ENCODE peak calls at places on chromosome 2, in four cellular contexts. Y is HepG2, S is SK-N-SH, Q is GM12878. J is an unnamed sample.

GRCh38 chr2:5057895-5058294 is 634.3 kb upstream of the SOX11 start:
- DNase-seq in Y (no peak), S (no peak), Q (no peak), J (no peak)

GRCh38 chr2:206020151-206020550 is 65.8 kb downstream of the INO80D start:
- DNase-seq in Y (no peak), S (no peak), Q (no peak), J (no peak)

GRCh38 chr2:138632066-138632465 is 130.5 kb downstream of the SPOPL start:
- DNase-seq in Y (no peak), S (no peak), Q (no peak), J (no peak)

GRCh38 chr2:222756362-222756831 is 84.9 kb downstream of the MOGAT1 start:
- DNase-seq in Y (peak), S (no peak), Q (no peak), J (no peak)

GRCh38 chr2:46122318-46122970 is 174.8 kb upstream of the EPAS1 start:
- DNase-seq in Y (no peak), S (no peak), Q (no peak), J (no peak)

GRCh38 chr2:28509361-28509760 is 13.5 kb downstream of the PLB1 start:
- DNase-seq in Y (no peak), S (no peak), Q (no peak), J (no peak)

GRCh38 chr2:207260021-207260420 is 94.3 kb upstream of the KLF7 start:
- DNase-seq in Y (no peak), S (no peak), Q (no peak), J (no peak)

GRCh38 chr2:241252778-241253475 is 62.5 kb downstream of the HDLBP start:
- DNase-seq in Y (no peak), S (no peak), Q (no peak), J (no peak)

GRCh38 chr2:7612969-7613368 is 695.8 kb downstream of the RNF144A start:
- DNase-seq in Y (peak), S (no peak), Q (no peak), J (no peak)

GRCh38 chr2:101087638-101088037 is 63.5 kb downstream of the TBC1D8 start:
- DNase-seq in Y (no peak), S (no peak), Q (no peak), J (no peak)

GRCh38 chr2:120177011-120177621 is 46.1 kb downstream of the TMEM185B start:
- DNase-seq in Y (no peak), S (no peak), Q (peak), J (peak)

GRCh38 chr2:148599112-148599991 is 45.2 kb upstream of the EPC2 start:
- DNase-seq in Y (no peak), S (no peak), Q (no peak), J (no peak)

GRCh38 chr2:176536739-176537138 is 267.5 kb downstream of the MTX2 start:
- DNase-seq in Y (no peak), S (no peak), Q (no peak), J (no peak)
- TF ChIP-seq RAD21 in Y (no peak), S (no peak), Q (no peak), J (no peak)

GRCh38 chr2:178602901-178603300 is 122.6 kb downstream of the PLEKHA3 start:
- DNase-seq in Y (no peak), S (no peak), Q (no peak), J (no peak)
- TF ChIP-seq NFIC in Y (no peak), S (no peak), Q (no peak), J (no peak)

GRCh38 chr2:209388416-209389037 is 35.3 kb upstream of the MAP2 start:
- DNase-seq in Y (no peak), S (no peak), Q (no peak), J (no peak)

GRCh38 chr2:209387389-209387788 is 36.5 kb upstream of the MAP2 start:
- DNase-seq in Y (no peak), S (no peak), Q (no peak), J (no peak)

GRCh38 chr2:209380278-209380677 is 43.6 kb upstream of the MAP2 start:
- DNase-seq in Y (no peak), S (no peak), Q (peak), J (no peak)

GRCh38 chr2:209382775-209383174 is 41.1 kb upstream of the MAP2 start:
- DNase-seq in Y (no peak), S (no peak), Q (no peak), J (no peak)

DNA sequence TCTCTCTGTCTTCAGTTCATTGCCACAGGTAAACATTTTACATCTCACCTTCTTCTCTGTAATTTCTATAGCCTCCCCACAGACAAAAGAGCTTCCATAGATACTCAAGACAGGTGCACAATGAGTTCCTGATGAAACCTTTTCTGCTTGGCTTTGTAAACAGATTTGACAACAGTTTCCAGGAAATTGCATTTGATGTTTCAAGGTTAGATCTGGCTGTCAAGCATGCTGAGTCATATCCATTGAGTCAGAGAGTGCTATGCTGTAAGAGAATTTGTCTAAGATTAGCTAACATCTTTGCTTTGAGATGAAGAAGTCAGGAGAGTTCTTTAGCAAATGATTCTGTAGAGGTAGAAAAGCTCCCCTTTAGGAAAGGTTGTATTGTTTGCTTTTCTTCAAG is 40.6 kb upstream of the MAP2 start:
- DNase-seq in Y (peak), S (no peak), Q (no peak), J (no peak)
- TF ChIP-seq RAD21 in Y (no peak), S (no peak), Q (no peak), J (no peak)

GRCh38 chr2:72932805-72933204 is 15.5 kb downstream of the EMX1 start:
- DNase-seq in Y (no peak), S (no peak), Q (no peak), J (no peak)

GRCh38 chr2:72933646-72934151 is 16.4 kb downstream of the EMX1 start:
- DNase-seq in Y (no peak), S (no peak), Q (no peak), J (no peak)

GRCh38 chr2:72932045-72932444 is 14.7 kb downstream of the EMX1 start:
- DNase-seq in Y (no peak), S (no peak), Q (no peak), J (no peak)

GRCh38 chr2:72933207-72933606 is 15.9 kb downstream of the EMX1 start:
- DNase-seq in Y (no peak), S (no peak), Q (no peak), J (no peak)

GRCh38 chr2:72931280-72931910 is 14.1 kb downstream of the EMX1 start:
- DNase-seq in Y (no peak), S (no peak), Q (no peak), J (no peak)
- TF ChIP-seq NFIC in Y (no peak), S (peak), Q (no peak), J (no peak)

GRCh38 chr2:54559593-54560145 is 103.5 kb downstream of the SPTBN1 start:
- DNase-seq in Y (peak), S (peak), Q (no peak), J (peak)
- TF ChIP-seq RAD21 in Y (no peak), S (no peak), Q (no peak), J (no peak)

GRCh38 chr2:60383421-60384117 is 169.9 kb downstream of the BCL11A start:
- DNase-seq in Y (no peak), S (no peak), Q (no peak), J (no peak)

GRCh38 chr2:60377825-60378224 is 175.6 kb downstream of the BCL11A start:
- DNase-seq in Y (no peak), S (no peak), Q (no peak), J (no peak)

GRCh38 chr2:60379216-60379615 is 174.2 kb downstream of the BCL11A start:
- DNase-seq in Y (no peak), S (no peak), Q (no peak), J (no peak)

GRCh38 chr2:60379684-60380083 is 173.8 kb downstream of the BCL11A start:
- DNase-seq in Y (no peak), S (no peak), Q (no peak), J (no peak)

GRCh38 chr2:60380411-60380810 is 173.0 kb downstream of the BCL11A start:
- DNase-seq in Y (no peak), S (no peak), Q (no peak), J (no peak)
- TF ChIP-seq NFIC in Y (no peak), S (no peak), Q (no peak), J (no peak)

GRCh38 chr2:224449212-224450147 is 47.6 kb upstream of the FAM124B start:
- DNase-seq in Y (peak), S (peak), Q (no peak), J (no peak)
- TF ChIP-seq RAD21 in Y (peak), S (peak), Q (peak), J (peak)

GRCh38 chr2:235695602-235695895 is 201.7 kb downstream of the AGAP1 start:
- DNase-seq in Y (no peak), S (no peak), Q (no peak), J (no peak)
- TF ChIP-seq NFIC in Y (no peak), S (no peak), Q (no peak), J (no peak)